ENCODE peak calls at places on chromosome 4, in four cellular contexts. R, L, I and Q are unnamed samples.

GRCh38 chr4:10590896-10591295 is 93.7 kb downstream of the CLNK start:
- DNase-seq in I (no peak), L (no peak), R (no peak), Q (no peak)

GRCh38 chr4:86497131-86497530 is 97.0 kb upstream of the PTPN13 start:
- DNase-seq in R (no peak), I (no peak), L (peak; percentile 16), Q (no peak)

GRCh38 chr4:56979674-56980073 is 978 bp downstream of the POLR2B start:
- DNase-seq in R (no peak), L (no peak), I (peak; percentile 31), Q (no peak)

GRCh38 chr4:6230827-6231662 is 30.7 kb upstream of the JAKMIP1 start:
- DNase-seq in L (no peak), R (no peak), I (no peak), Q (no peak)

GRCh38 chr4:156362581-156362980 is 408.9 kb upstream of the CTSO start:
- DNase-seq in L (no peak), I (no peak), R (no peak), Q (no peak)

GRCh38 chr4:61896717-61897116 is 696.6 kb downstream of the ADGRL3 start:
- DNase-seq in L (no peak), R (no peak), I (no peak), Q (peak; percentile 40)

GRCh38 chr4:134216436-134216835 is 14.8 kb upstream of the PABPC4L start:
- DNase-seq in L (no peak), I (no peak), R (no peak), Q (no peak)

GRCh38 chr4:53043096-53043495 is 181.0 kb downstream of the RASL11B start:
- DNase-seq in L (no peak), R (no peak), I (no peak), Q (no peak)

GRCh38 chr4:48985976-48986653 is at the start of gene CWH43:
- DNase-seq in L (no peak), I (no peak), R (no peak), Q (peak; percentile 22)

GRCh38 chr4:146041139-146042004 is 102.7 kb upstream of the ZNF827 start:
- DNase-seq in R (no peak), L (no peak), I (no peak), Q (no peak)

GRCh38 chr4:104859601-104860000 is 287.1 kb upstream of the TET2 start:
- DNase-seq in L (no peak), I (no peak), R (no peak), Q (no peak)

GRCh38 chr4:32488690-32489089 is 1768.5 kb downstream of the PCDH7 start:
- DNase-seq in I (no peak), L (no peak), R (no peak), Q (no peak)

GRCh38 chr4:120052840-120053239 is 13.8 kb downstream of the MAD2L1 start:
- DNase-seq in R (no peak), L (no peak), I (no peak), Q (no peak)

GRCh38 chr4:99784836-99785235 is 31.8 kb upstream of the DAPP1 start:
- DNase-seq in R (no peak), I (no peak), L (no peak), Q (no peak)

GRCh38 chr4:99783940-99784339 is 32.7 kb upstream of the DAPP1 start:
- DNase-seq in R (no peak), L (no peak), I (no peak), Q (no peak)
- H4K20me1 ChIP-seq in R (no peaks in the 10 kb centered on the region), L (no peaks in the 10 kb centered on the region), I (no peaks in the 10 kb centered on the region), Q (no peaks in the 10 kb centered on the region)

GRCh38 chr4:184014301-184014700 is 109.2 kb downstream of the STOX2 start:
- DNase-seq in R (no peak), L (no peak), I (no peak), Q (peak; percentile 30)

GRCh38 chr4:184010696-184011095 is 105.6 kb downstream of the STOX2 start:
- DNase-seq in L (no peak), R (no peak), I (no peak), Q (no peak)

GRCh38 chr4:184011810-184012209 is 106.7 kb downstream of the STOX2 start:
- DNase-seq in I (no peak), L (no peak), R (no peak), Q (no peak)

GRCh38 chr4:184016742-184017668 is 111.9 kb downstream of the STOX2 start:
- DNase-seq in L (no peak), R (no peak), I (no peak), Q (peak; percentile 71)

DNA sequence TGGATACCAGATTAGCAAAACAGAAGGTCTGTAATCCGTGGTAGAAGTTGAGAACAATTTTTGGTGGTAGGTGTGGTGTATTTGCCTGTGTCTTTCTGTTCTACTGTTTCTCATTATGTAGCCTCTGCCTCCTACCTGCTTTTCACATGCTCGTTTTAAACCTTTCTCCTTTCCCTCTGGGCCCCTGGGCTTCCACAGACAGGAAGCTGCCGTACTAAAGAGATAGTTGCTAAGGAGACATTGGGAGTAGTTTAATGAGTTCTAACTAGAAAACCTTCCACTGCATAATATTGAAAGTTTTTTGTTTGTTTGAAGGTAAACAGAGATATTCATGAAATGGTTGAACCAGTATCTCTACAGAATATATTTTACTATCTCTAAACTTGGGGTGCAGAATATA is 107.8 kb downstream of the STOX2 start:
- DNase-seq in L (no peak), I (no peak), R (no peak), Q (peak; percentile 69)
- TF ChIP-seq ZBTB33 in L (no peak), I (no peak), R (no peak), Q (no peak)

GRCh38 chr4:81919238-81919637 is 447.5 kb upstream of the RASGEF1B start:
- DNase-seq in R (peak; percentile 25), I (peak; percentile 21), L (no peak), Q (peak; percentile 3)
- TF ChIP-seq MAX in R (no peak), I (no peak), L (no peak), Q (no peak)

GRCh38 chr4:12929784-12930183 is 554.4 kb downstream of the RAB28 start:
- DNase-seq in L (no peak), I (no peak), R (no peak), Q (no peak)

GRCh38 chr4:12928751-12929150 is 555.4 kb downstream of the RAB28 start:
- DNase-seq in R (no peak), L (no peak), I (no peak), Q (no peak)

GRCh38 chr4:12932203-12932788 is 551.8 kb downstream of the RAB28 start:
- DNase-seq in I (no peak), R (no peak), L (no peak), Q (no peak)

DNA sequence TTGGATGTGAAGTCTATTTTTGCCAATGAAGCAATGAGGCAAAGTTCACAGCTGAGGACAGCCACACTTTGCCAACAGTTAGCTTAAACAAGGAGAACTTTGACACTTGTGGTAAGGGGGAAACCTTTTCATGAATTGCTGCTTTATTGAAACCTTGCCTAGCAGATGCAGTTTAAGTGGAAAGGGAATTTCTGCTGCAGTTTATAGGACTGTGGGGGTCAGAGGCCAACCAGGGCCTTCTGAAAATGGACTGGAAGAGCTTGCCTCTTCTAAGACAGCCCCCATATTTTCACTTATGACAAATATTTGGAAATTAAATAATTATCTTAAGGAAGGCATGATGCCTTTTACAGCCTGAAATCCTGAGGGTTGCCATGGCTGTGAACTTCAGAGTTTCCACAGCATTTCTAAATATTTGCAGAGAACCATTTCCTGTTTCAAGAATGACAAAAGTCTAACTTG is 550.3 kb downstream of the RAB28 start:
- DNase-seq in I (peak; percentile 96), R (no peak), L (no peak), Q (no peak)
- H4K20me1 ChIP-seq in I (no peaks in the 10 kb centered on the region), R (no peaks in the 10 kb centered on the region), L (no peaks in the 10 kb centered on the region), Q (no peaks in the 10 kb centered on the region)

DNA sequence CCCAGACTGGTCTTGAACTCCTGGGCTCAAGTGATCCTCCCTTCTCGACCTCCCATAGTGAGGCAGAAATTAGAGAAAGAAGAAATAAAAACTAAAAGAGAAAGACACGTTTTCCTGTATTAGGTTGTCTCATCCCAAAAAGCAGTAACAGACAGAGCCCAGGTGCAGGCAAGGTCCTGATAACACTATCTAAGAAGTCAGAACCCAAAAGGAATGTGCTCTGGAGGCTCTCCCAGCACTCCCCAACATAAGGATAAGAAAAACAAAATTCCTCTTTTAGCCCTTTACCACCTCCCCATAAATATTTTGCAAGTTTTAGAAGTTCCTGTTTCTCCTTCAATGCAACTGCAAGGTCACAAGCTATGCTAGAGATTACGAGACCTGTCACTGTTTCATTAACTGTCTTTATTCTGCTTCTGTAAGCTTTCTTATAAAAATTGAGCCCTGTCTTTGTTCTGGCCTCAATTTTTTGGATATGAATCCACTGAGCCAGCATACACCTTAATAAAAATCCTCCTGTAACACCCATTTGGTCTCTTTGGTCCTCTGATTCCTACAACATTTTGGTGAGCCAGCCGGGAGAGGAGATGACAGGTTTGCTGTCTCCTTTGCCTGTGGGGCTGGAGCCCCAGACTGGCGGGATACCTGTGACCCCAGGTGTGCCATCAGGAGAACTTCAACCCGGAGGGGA is 25.9 kb downstream of the LIAS start:
- DNase-seq in L (no peak), I (no peak), R (no peak), Q (no peak)
- TF ChIP-seq ZBTB33 in L (no peak), I (no peak), R (no peak), Q (no peak)

GRCh38 chr4:154088741-154089140 is 299.9 kb upstream of the SFRP2 start:
- DNase-seq in I (no peak), L (no peak), R (no peak), Q (no peak)

GRCh38 chr4:154082760-154083530 is 294.1 kb upstream of the SFRP2 start:
- DNase-seq in R (peak; percentile 15), L (no peak), I (no peak), Q (peak; percentile 12)

GRCh38 chr4:154086247-154086646 is 297.4 kb upstream of the SFRP2 start:
- DNase-seq in R (no peak), L (no peak), I (no peak), Q (no peak)

GRCh38 chr4:154081391-154081790 is 292.5 kb upstream of the SFRP2 start:
- DNase-seq in I (no peak), R (no peak), L (no peak), Q (no peak)

DNA sequence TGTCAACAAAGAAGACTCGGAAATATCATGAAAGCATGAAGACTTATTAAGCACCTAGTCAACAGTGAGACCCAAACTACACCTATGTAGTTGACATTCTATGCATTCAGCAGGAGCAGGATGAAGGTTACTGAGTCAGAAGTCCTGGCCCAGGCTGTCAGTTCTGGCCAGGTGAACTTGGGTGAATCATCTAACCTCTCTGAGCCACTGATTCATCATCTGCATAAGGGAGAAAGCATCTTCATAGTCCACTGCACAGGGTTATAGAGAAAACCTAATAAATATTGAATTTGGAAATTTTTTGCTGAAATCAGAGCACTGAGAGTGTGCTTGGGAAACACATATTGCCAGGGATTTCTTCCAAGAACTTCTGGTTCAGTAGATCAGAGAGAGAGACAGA is 296.0 kb upstream of the SFRP2 start:
- DNase-seq in I (no peak), L (no peak), R (no peak), Q (no peak)
- TF ChIP-seq MAX in I (no peak), L (no peak), R (no peak), Q (no peak)

DNA sequence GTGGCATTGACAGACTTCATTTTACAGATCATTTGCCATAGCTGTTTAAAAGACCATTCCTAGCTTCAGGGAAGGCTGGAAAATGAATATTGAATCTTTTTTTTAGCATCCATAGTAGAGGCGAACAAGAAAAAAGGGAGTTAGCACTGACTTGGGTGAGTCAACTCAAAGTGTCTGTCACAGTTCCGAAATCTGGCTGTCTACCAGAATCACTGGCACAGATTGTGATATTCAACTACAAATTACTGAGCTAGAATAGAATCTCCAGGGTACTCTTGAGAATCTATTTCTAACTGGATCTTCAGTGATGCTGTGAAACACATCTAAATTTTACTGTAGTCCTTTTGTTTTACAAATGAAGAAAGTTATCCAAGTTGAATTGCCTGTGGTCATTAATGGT is 31.4 kb downstream of the SEC24B start:
- DNase-seq in I (no peak), L (no peak), R (no peak), Q (no peak)
- H4K20me1 ChIP-seq in I (peaks cover 6% of the 10 kb centered on the region), L (no peaks in the 10 kb centered on the region), R (no peaks in the 10 kb centered on the region), Q (peaks cover 54% of the 10 kb centered on the region)